ENCODE peak calls at places on chromosome 3, in four cellular contexts. Q is T-helper 9 cell; R is naive thymus-derived CD8-positive, alpha-beta T cell; X is posterior cingulate gyrus. V is an unnamed sample.

GRCh38 chr3:17420668-17421067 is 321.8 kb downstream of the TBC1D5 start:
- DNase-seq in Q (no peak), R (no peak), X (no peak), V (no peak)

GRCh38 chr3:71066849-71067261 is 516.7 kb downstream of the FOXP1 start:
- DNase-seq in Q (peak), R (peak), X (no peak), V (no peak)

GRCh38 chr3:72938471-72939265 is 50.8 kb downstream of the GXYLT2 start:
- DNase-seq in Q (peak), R (peak), X (no peak), V (no peak)

GRCh38 chr3:156826896-156827882 is 1.0 kb downstream of the LEKR1 start:
- DNase-seq in Q (no peak), R (peak), X (no peak), V (no peak)

GRCh38 chr3:64410226-64410625 is 185.0 kb upstream of the PRICKLE2 start:
- DNase-seq in Q (no peak), R (no peak), X (no peak), V (no peak)

GRCh38 chr3:88009066-88009465 is 49.7 kb downstream of the CGGBP1 start:
- DNase-seq in Q (no peak), R (no peak), X (no peak), V (no peak)

GRCh38 chr3:197496746-197497125 is 59.0 kb downstream of the BDH1 start:
- DNase-seq in Q (no peak), R (no peak), X (no peak), V (no peak)

GRCh38 chr3:27553868-27554540 is 69.8 kb upstream of the SLC4A7 start:
- DNase-seq in Q (no peak), R (no peak), X (no peak), V (no peak)

GRCh38 chr3:17810759-17811158 is 68.3 kb upstream of the TBC1D5 start:
- DNase-seq in Q (no peak), R (no peak), X (no peak), V (no peak)

GRCh38 chr3:27090265-27091041 is 278.7 kb downstream of the NEK10 start:
- DNase-seq in Q (no peak), R (no peak), X (no peak), V (no peak)

GRCh38 chr3:138220788-138221187 is 33.7 kb downstream of the ARMC8 start:
- DNase-seq in Q (no peak), R (no peak), X (no peak), V (no peak)

GRCh38 chr3:149388001-149388435 is 10.6 kb upstream of the TM4SF1 start:
- DNase-seq in Q (no peak), R (no peak), X (no peak), V (no peak)

GRCh38 chr3:51280171-51280570 is 104.9 kb upstream of the MANF start:
- DNase-seq in Q (no peak), R (no peak), X (peak), V (no peak)

GRCh38 chr3:70120360-70120966 is 120.9 kb downstream of the SAMMSON start:
- DNase-seq in Q (peak), R (peak), X (no peak), V (peak)

GRCh38 chr3:58521002-58521670 is 15.9 kb downstream of the ACOX2 start:
- DNase-seq in Q (no peak), R (no peak), X (no peak), V (no peak)

GRCh38 chr3:42780892-42781700 is 8.0 kb upstream of the CCDC13 start:
- DNase-seq in Q (no peak), R (peak), X (no peak), V (no peak)

GRCh38 chr3:109927161-109927560 is 589.8 kb upstream of the DPPA4 start:
- DNase-seq in Q (no peak), R (no peak), X (no peak), V (no peak)

GRCh38 chr3:13219077-13219901 is 146.1 kb upstream of the IQSEC1 start:
- DNase-seq in Q (no peak), R (no peak), X (no peak), V (no peak)

GRCh38 chr3:195098741-195099525 is 172.0 kb downstream of the XXYLT1 start:
- DNase-seq in Q (no peak), R (no peak), X (no peak), V (no peak)

GRCh38 chr3:154243353-154243752 is 80.9 kb downstream of the DHX36 start:
- DNase-seq in Q (no peak), R (no peak), X (no peak), V (no peak)

GRCh38 chr3:188243124-188243795 is 89.3 kb downstream of the LPP start:
- DNase-seq in Q (no peak), R (no peak), X (no peak), V (no peak)

GRCh38 chr3:141360888-141361598 is 7.3 kb upstream of the ZBTB38 start:
- DNase-seq in Q (no peak), R (peak), X (no peak), V (peak)

GRCh38 chr3:115915061-115915460 is 291.8 kb downstream of the GAP43 start:
- DNase-seq in Q (no peak), R (no peak), X (no peak), V (no peak)

GRCh38 chr3:107959767-107960166 is 131.1 kb downstream of the CD47 start:
- DNase-seq in Q (no peak), R (no peak), X (no peak), V (no peak)

GRCh38 chr3:5087209-5087608 is 34.9 kb upstream of the ARL8B start:
- DNase-seq in Q (no peak), R (no peak), X (no peak), V (no peak)

V was measured in pancreas.